ENCODE peak calls at places on chromosomes 4 and X, in four cellular contexts. K, Y, Z and N are unnamed samples.

GRCh38 chr4:149145803-149146202 is 669.8 kb downstream of the IQCM start:
- DNase-seq in K (peak), Y (no peak), Z (no peak), N (peak)

GRCh38 chr4:109873791-109874514 is 26.0 kb downstream of the LRIT3 start:
- DNase-seq in K (no peak), Y (no peak), Z (peak), N (peak)

GRCh38 chr4:93710101-93710846 is 118.3 kb upstream of the ATOH1 start:
- DNase-seq in K (peak), Y (no peak), Z (no peak), N (peak)

GRCh38 chrX:154132366-154132765 is 11.7 kb upstream of the OPN1LW start:
- DNase-seq in K (no peak), Y (no peak), Z (no peak), N (no peak)

GRCh38 chr4:137967480-137968190 is 274.5 kb downstream of the SLC7A11 start:
- DNase-seq in K (peak), Y (no peak), Z (no peak), N (peak)

GRCh38 chr4:121696140-121696640 is 590 bp downstream of the ANXA5 start:
- DNase-seq in K (peak), Y (peak), Z (no peak), N (peak)

GRCh38 chrX:45788315-45788714 is 587.6 kb upstream of the DIPK2B start:
- DNase-seq in K (no peak), Y (no peak), Z (no peak), N (no peak)

GRCh38 chrX:3216581-3216980 is 129.9 kb downstream of the MXRA5 start:
- DNase-seq in K (no peak), Y (no peak), Z (no peak), N (no peak)

GRCh38 chr4:28334221-28334620 is 1473.6 kb downstream of the STIM2 start:
- DNase-seq in K (no peak), Y (no peak), Z (no peak), N (no peak)

GRCh38 chrX:40784516-40785151 is 49.3 kb upstream of the MED14 start:
- DNase-seq in K (peak), Y (no peak), Z (no peak), N (peak)

GRCh38 chr4:177266492-177266891 is 43.2 kb upstream of the NEIL3 start:
- DNase-seq in K (peak), Y (no peak), Z (no peak), N (no peak)

GRCh38 chr4:172007889-172008288 is 194.7 kb downstream of the GALNTL6 start:
- DNase-seq in K (no peak), Y (no peak), Z (no peak), N (no peak)

GRCh38 chr4:24642941-24643628 is 58.7 kb upstream of the DHX15 start:
- DNase-seq in K (peak), Y (no peak), Z (no peak), N (peak)

GRCh38 chr4:87360338-87360935 is 30.6 kb downstream of the HSD17B11 start:
- DNase-seq in K (no peak), Y (no peak), Z (no peak), N (no peak)

GRCh38 chrX:129823523-129823922 is 20.2 kb downstream of the ZDHHC9 start:
- DNase-seq in K (no peak), Y (no peak), Z (no peak), N (no peak)

GRCh38 chr4:169682360-169683047 is 62.1 kb downstream of the CLCN3 start:
- DNase-seq in K (no peak), Y (no peak), Z (peak), N (no peak)